ENCODE peak calls at places on chromosomes 3 and 15, in seven cellular contexts. O is stimulated activated CD8-positive, alpha-beta memory T cell treated with anti-CD3 and anti-CD28 coated beads, Interleukin-4, amount 100 ng/mL, for 24 hours; R is activated naive CD8-positive, alpha-beta T cell treated with anti-CD3 and anti-CD28 coated beads, Interleukin-2, amount 10 ng/mL, durations not matched to agents 7 days and 5 days; Y is foreskin fibroblast; E is anterior cingulate cortex; H is transverse colon; M is dermis blood vessel endothelial cell. G is an unnamed sample.

GRCh38 chr3:150059241-150059640 is 88.5 kb upstream of the PFN2 start:
- DNase-seq in O (no peak), R (no peak), Y (no peak), E (no peak), H (no peak), M (no peak), G (no peak)

GRCh38 chr3:30549600-30549999 is 56.8 kb upstream of the TGFBR2 start:
- DNase-seq in O (no peak), R (no peak), Y (no peak), E (no peak), H (no peak), M (peak; percentile 84), G (peak; percentile 61)

GRCh38 chr3:47362704-47363103 is 18.1 kb upstream of the PTPN23 start:
- DNase-seq in O (no peak), R (peak; percentile 20), Y (no peak), E (no peak), H (no peak), M (peak; percentile 80), G (peak; percentile 46)

GRCh38 chr3:128426128-128426921 is 40.4 kb downstream of the DNAJB8 start:
- DNase-seq in O (peak; percentile 36), R (peak; percentile 85), Y (peak; percentile 67), E (no peak), H (peak; percentile 28), M (peak; percentile 66), G (peak; percentile 41)

GRCh38 chr3:29614954-29615353 is 334.1 kb downstream of the RBMS3 start:
- DNase-seq in O (no peak), R (no peak), Y (peak; percentile 33), E (no peak), H (no peak), M (no peak), G (no peak)

GRCh38 chr15:81880833-81881232 is 165.0 kb downstream of the MEX3B start:
- DNase-seq in O (no peak), R (no peak), Y (peak; percentile 8), E (no peak), H (no peak), M (no peak), G (no peak)

GRCh38 chr3:9251055-9251786 is 1.8 kb upstream of the SRGAP3 start:
- DNase-seq in O (no peak), R (no peak), Y (peak; percentile 13), E (no peak), H (no peak), M (no peak), G (no peak)

GRCh38 chr3:41522620-41523019 is 323.3 kb downstream of the CTNNB1 start:
- DNase-seq in O (no peak), R (no peak), Y (no peak), E (no peak), H (no peak), M (no peak), G (no peak)

GRCh38 chr15:101288905-101289513 is 6.0 kb downstream of the SNRPA1 start:
- DNase-seq in O (no peak), R (no peak), Y (peak; percentile 67), E (no peak), H (no peak), M (peak; percentile 74), G (peak; percentile 28)

GRCh38 chr15:79535536-79535935 is 103.4 kb downstream of the MINAR1 start:
- DNase-seq in O (no peak), R (no peak), Y (no peak), E (no peak), H (no peak), M (no peak), G (no peak)

GRCh38 chr3:186298876-186299275 is 63.2 kb downstream of the DGKG start:
- DNase-seq in O (no peak), R (no peak), Y (peak; percentile 39), E (peak; percentile 66), H (no peak), M (no peak), G (no peak)

GRCh38 chr3:129365779-129366178 is 62.7 kb downstream of the EFCAB12 start:
- DNase-seq in O (no peak), R (no peak), Y (peak; percentile 35), E (no peak), H (no peak), M (no peak), G (no peak)

G was measured in endothelial cell of umbilical vein.